ENCODE peak calls at places on chromosome 13, in four cellular contexts. P is tibial artery, F is tibial nerve, W is transverse colon. Y is an unnamed sample.

GRCh38 chr13:97310809-97311436 is 88.8 kb downstream of the MBNL2 start:
- DNase-seq in P (no peak), F (no peak), W (no peak), Y (no peak)

GRCh38 chr13:60788156-60788829 is 391.3 kb downstream of the TDRD3 start:
- DNase-seq in P (peak), F (peak), W (no peak), Y (no peak)

GRCh38 chr13:76725211-76725610 is 161.0 kb downstream of the KCTD12 start:
- DNase-seq in P (no peak), F (no peak), W (no peak), Y (no peak)

GRCh38 chr13:23506821-23507210 is 63.4 kb upstream of the TNFRSF19 start:
- DNase-seq in P (no peak), F (no peak), W (no peak), Y (no peak)

GRCh38 chr13:114000151-114001040 is 26.5 kb upstream of the C13orf46 start:
- DNase-seq in P (no peak), F (no peak), W (no peak), Y (no peak)

GRCh38 chr13:97282705-97283104 is 60.6 kb downstream of the MBNL2 start:
- DNase-seq in P (no peak), F (no peak), W (no peak), Y (no peak)

GRCh38 chr13:109743706-109744453 is 42.5 kb downstream of the IRS2 start:
- DNase-seq in P (no peak), F (no peak), W (peak), Y (no peak)

GRCh38 chr13:33153421-33154381 is 131.9 kb downstream of the STARD13 start:
- DNase-seq in P (no peak), F (no peak), W (peak), Y (no peak)